ENCODE peak calls at places on chromosomes 2 and 18, in six cellular contexts. N, U, W, M, O and B are unnamed samples.

GRCh38 chr2:85577386-85578242 is at the start of gene VAMP8:
- DNase-seq in W (peak), U (no peak), N (no peak), O (no peak), M (peak), B (peak)

GRCh38 chr2:3127279-3127690 is 250.3 kb downstream of the EIPR1 start:
- DNase-seq in N (no peak), U (no peak), M (no peak), O (no peak), W (peak), B (no peak)

GRCh38 chr2:205936446-205936845 is 149.5 kb downstream of the INO80D start:
- DNase-seq in U (no peak), M (no peak), O (no peak), W (no peak), N (no peak), B (no peak)

GRCh38 chr2:192197387-192197786 is 2.7 kb upstream of the TMEFF2 start:
- DNase-seq in W (peak), O (peak), U (no peak), N (no peak), M (no peak), B (no peak)

GRCh38 chr18:55422456-55423185 is 165.4 kb downstream of the TCF4 start:
- DNase-seq in U (peak), N (no peak), M (no peak), O (no peak), W (peak), B (peak)

GRCh38 chr2:128528133-128528532 is 209.5 kb upstream of the HS6ST1 start:
- DNase-seq in O (no peak), N (no peak), M (no peak), W (no peak), U (no peak), B (no peak)

GRCh38 chr2:33350632-33351031 is 125.8 kb upstream of the RASGRP3 start:
- DNase-seq in U (no peak), O (no peak), M (no peak), N (no peak), W (no peak), B (no peak)

GRCh38 chr18:12589419-12589818 is 68.5 kb downstream of the SPIRE1 start:
- DNase-seq in N (no peak), U (no peak), O (no peak), M (no peak), W (no peak), B (no peak)

GRCh38 chr18:75827781-75828274 is 400.3 kb upstream of the SMIM21 start:
- DNase-seq in U (no peak), O (no peak), M (no peak), W (no peak), N (no peak), B (no peak)

GRCh38 chr2:223820549-223820948 is 16.8 kb downstream of the AP1S3 start:
- DNase-seq in O (no peak), U (no peak), M (no peak), W (no peak), N (no peak), B (no peak)

GRCh38 chr2:197813093-197813787 is 8.8 kb downstream of the PLCL1 start:
- DNase-seq in W (peak), O (peak), N (no peak), M (no peak), U (peak), B (peak)

GRCh38 chr2:120199837-120200499 is 23.2 kb downstream of the TMEM185B start:
- DNase-seq in N (no peak), U (no peak), O (no peak), M (no peak), W (no peak), B (no peak)

GRCh38 chr2:239651859-239652258 is 251.0 kb upstream of the HDAC4 start:
- DNase-seq in N (no peak), M (no peak), U (no peak), O (no peak), W (no peak), B (no peak)

GRCh38 chr2:28717339-28717758 is 34.3 kb upstream of the PPP1CB start:
- DNase-seq in O (peak), U (peak), M (no peak), N (no peak), W (peak), B (peak)

GRCh38 chr2:2264416-2264815 is 66.7 kb downstream of the MYT1L start:
- DNase-seq in U (no peak), M (no peak), N (no peak), O (no peak), W (no peak), B (no peak)

GRCh38 chr2:66508358-66509071 is 73.6 kb downstream of the MEIS1 start:
- DNase-seq in N (no peak), O (peak), M (no peak), U (peak), W (no peak), B (no peak)

GRCh38 chr2:131517106-131517831 is 10.4 kb upstream of the CCDC74A start:
- DNase-seq in M (no peak), U (no peak), O (no peak), W (no peak), N (no peak), B (no peak)

GRCh38 chr2:55152475-55153422 is 79.3 kb downstream of the CLHC1 start:
- DNase-seq in W (no peak), M (no peak), O (peak), N (no peak), U (no peak), B (no peak)

GRCh38 chr2:26356771-26357170 is 10.2 kb upstream of the ADGRF3 start:
- DNase-seq in O (peak), U (peak), W (no peak), M (no peak), N (no peak), B (no peak)

GRCh38 chr18:60870261-60870966 is 462.8 kb upstream of the CDH20 start:
- DNase-seq in M (no peak), W (no peak), U (no peak), O (no peak), N (no peak), B (no peak)

GRCh38 chr2:128347701-128348504 is 29.2 kb upstream of the HS6ST1 start:
- DNase-seq in O (no peak), N (peak), M (no peak), U (peak), W (peak), B (peak)

GRCh38 chr2:226943862-226944610 is 108.2 kb downstream of the RHBDD1 start:
- DNase-seq in W (no peak), U (no peak), N (no peak), O (no peak), M (no peak), B (no peak)

GRCh38 chr18:33937270-33937816 is 287.4 kb downstream of the NOL4 start:
- DNase-seq in M (no peak), U (peak), O (no peak), N (no peak), W (no peak), B (no peak)

GRCh38 chr18:2988041-2988794 is 24.7 kb downstream of the LPIN2 start:
- DNase-seq in W (peak), M (no peak), O (peak), N (no peak), U (peak), B (peak)